ENCODE peak calls at places on chromosomes 6 and 20, in five cellular contexts. One of them, this sample, is unnamed.

GRCh38 chr6:170287371-170287876 is 3.5 kb downstream of the DLL1 start:
- DNase-seq in HFFc6: no peak
- DNase-seq in prostate gland: no peak
- DNase-seq in endothelial cell: no peak
- DNase-seq in WTC11: no peak
- DNase-seq in this sample: no peak

GRCh38 chr6:133764011-133764812 is 124.7 kb upstream of the TCF21 start:
- DNase-seq in WTC11: no peak
- DNase-seq in endothelial cell: no peak
- DNase-seq in prostate gland: no peak
- DNase-seq in HFFc6: peak; percentile 73
- DNase-seq in this sample: no peak

GRCh38 chr6:127404594-127405178 is 54.5 kb downstream of the KIAA0408 start:
- DNase-seq in endothelial cell: no peak
- DNase-seq in prostate gland: no peak
- DNase-seq in WTC11: no peak
- DNase-seq in HFFc6: no peak
- DNase-seq in this sample: no peak

GRCh38 chr6:35360349-35361138 is 18.2 kb downstream of the PPARD start:
- DNase-seq in HFFc6: no peak
- DNase-seq in WTC11: peak; percentile 52
- DNase-seq in prostate gland: no peak
- DNase-seq in endothelial cell: no peak
- DNase-seq in this sample: no peak

GRCh38 chr6:12911387-12911960 is 194.9 kb downstream of the PHACTR1 start:
- DNase-seq in endothelial cell: peak; percentile 18
- DNase-seq in HFFc6: peak; percentile 53
- DNase-seq in WTC11: no peak
- DNase-seq in prostate gland: peak; percentile 22
- DNase-seq in this sample: peak; percentile 31

GRCh38 chr6:56640374-56640773 is 2.3 kb downstream of the DST start:
- DNase-seq in endothelial cell: no peak
- DNase-seq in HFFc6: no peak
- DNase-seq in WTC11: no peak
- DNase-seq in prostate gland: no peak
- DNase-seq in this sample: no peak

GRCh38 chr6:170111141-170111664 is 179.7 kb downstream of the DLL1 start:
- DNase-seq in prostate gland: no peak
- DNase-seq in WTC11: peak; percentile 1
- DNase-seq in HFFc6: no peak
- DNase-seq in endothelial cell: no peak
- DNase-seq in this sample: no peak

GRCh38 chr20:35711588-35712209 is 12.5 kb downstream of the ROMO1 start:
- DNase-seq in endothelial cell: no peak
- DNase-seq in HFFc6: no peak
- DNase-seq in prostate gland: no peak
- DNase-seq in WTC11: no peak
- DNase-seq in this sample: no peak

GRCh38 chr6:155093430-155093829 is 98.3 kb downstream of the TIAM2 start:
- DNase-seq in WTC11: no peak
- DNase-seq in endothelial cell: no peak
- DNase-seq in HFFc6: no peak
- DNase-seq in prostate gland: no peak
- DNase-seq in this sample: no peak

GRCh38 chr6:158909938-158910337 is 90.1 kb downstream of the RSPH3 start:
- DNase-seq in endothelial cell: no peak
- DNase-seq in HFFc6: no peak
- DNase-seq in WTC11: no peak
- DNase-seq in prostate gland: no peak
- DNase-seq in this sample: no peak

GRCh38 chr6:158912591-158912990 is 87.4 kb downstream of the RSPH3 start:
- DNase-seq in prostate gland: no peak
- DNase-seq in HFFc6: no peak
- DNase-seq in endothelial cell: no peak
- DNase-seq in WTC11: no peak
- DNase-seq in this sample: no peak

GRCh38 chr6:158911746-158912158 is 88.2 kb downstream of the RSPH3 start:
- DNase-seq in HFFc6: no peak
- DNase-seq in prostate gland: no peak
- DNase-seq in WTC11: no peak
- DNase-seq in endothelial cell: no peak
- DNase-seq in this sample: no peak

GRCh38 chr6:158908596-158908995 is 89.4 kb upstream of the EZR start:
- DNase-seq in HFFc6: no peak
- DNase-seq in WTC11: no peak
- DNase-seq in prostate gland: no peak
- DNase-seq in endothelial cell: no peak
- DNase-seq in this sample: no peak

GRCh38 chr6:158910484-158911075 is 89.4 kb downstream of the RSPH3 start:
- DNase-seq in WTC11: peak; percentile 70
- DNase-seq in prostate gland: peak; percentile 79
- DNase-seq in endothelial cell: no peak
- DNase-seq in HFFc6: no peak
- DNase-seq in this sample: peak; percentile 73
- TF ChIP-seq CTCF in WTC11: no peak
- TF ChIP-seq CTCF in prostate gland: no peak
- TF ChIP-seq CTCF in endothelial cell: no peak
- TF ChIP-seq CTCF in HFFc6: no peak
- TF ChIP-seq CTCF in this sample: no peak

GRCh38 chr6:31042801-31043200 is 32.5 kb downstream of the MUC22 start:
- DNase-seq in prostate gland: peak; percentile 13
- DNase-seq in endothelial cell: peak; percentile 52
- DNase-seq in HFFc6: peak; percentile 39
- DNase-seq in WTC11: peak; percentile 72
- DNase-seq in this sample: peak; percentile 42

GRCh38 chr6:31053873-31054272 is 43.6 kb downstream of the MUC22 start:
- DNase-seq in endothelial cell: no peak
- DNase-seq in HFFc6: no peak
- DNase-seq in prostate gland: no peak
- DNase-seq in WTC11: no peak
- DNase-seq in this sample: no peak

GRCh38 chr6:31049518-31049917 is 39.2 kb downstream of the MUC22 start:
- DNase-seq in endothelial cell: no peak
- DNase-seq in prostate gland: no peak
- DNase-seq in WTC11: no peak
- DNase-seq in HFFc6: no peak
- DNase-seq in this sample: no peak

DNA sequence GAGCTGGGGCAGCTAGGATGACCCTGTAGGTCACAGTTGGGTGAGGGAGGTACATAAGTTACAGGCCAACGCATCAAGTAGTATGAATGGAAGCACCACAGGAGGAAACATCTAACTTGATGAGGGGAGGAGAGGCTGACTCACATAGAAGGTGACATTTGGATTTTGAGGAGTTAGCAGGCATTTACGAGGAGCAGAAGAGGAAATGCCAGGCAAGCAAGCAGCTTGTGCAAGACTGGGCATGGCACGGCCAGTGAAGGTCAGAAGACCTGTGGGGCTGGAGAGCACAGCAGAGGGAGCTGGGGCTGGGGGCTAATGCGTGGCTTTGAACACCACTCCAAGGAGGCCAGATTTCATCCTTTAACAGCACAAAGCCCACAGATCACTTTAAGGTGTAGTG is 37.8 kb downstream of the MUC22 start:
- DNase-seq in HFFc6: no peak
- DNase-seq in WTC11: no peak
- DNase-seq in prostate gland: no peak
- DNase-seq in endothelial cell: no peak
- DNase-seq in this sample: no peak
- TF ChIP-seq CTCF in HFFc6: no peak
- TF ChIP-seq CTCF in WTC11: no peak
- TF ChIP-seq CTCF in prostate gland: no peak
- TF ChIP-seq CTCF in endothelial cell: no peak
- TF ChIP-seq CTCF in this sample: no peak

GRCh38 chr6:89952696-89953095 is 58.4 kb downstream of the GJA10 start:
- DNase-seq in WTC11: no peak
- DNase-seq in HFFc6: peak; percentile 85
- DNase-seq in prostate gland: no peak
- DNase-seq in endothelial cell: no peak
- DNase-seq in this sample: no peak

GRCh38 chr6:89952361-89952680 is 58.1 kb downstream of the GJA10 start:
- DNase-seq in HFFc6: no peak
- DNase-seq in endothelial cell: no peak
- DNase-seq in WTC11: no peak
- DNase-seq in prostate gland: no peak
- DNase-seq in this sample: no peak

GRCh38 chr6:89950879-89951391 is 56.7 kb downstream of the GJA10 start:
- DNase-seq in endothelial cell: no peak
- DNase-seq in prostate gland: no peak
- DNase-seq in HFFc6: no peak
- DNase-seq in WTC11: no peak
- DNase-seq in this sample: no peak

GRCh38 chr6:89950446-89950845 is 56.2 kb downstream of the GJA10 start:
- DNase-seq in HFFc6: no peak
- DNase-seq in WTC11: no peak
- DNase-seq in endothelial cell: no peak
- DNase-seq in prostate gland: no peak
- DNase-seq in this sample: no peak

GRCh38 chr6:89951574-89952360 is 57.5 kb downstream of the GJA10 start:
- DNase-seq in WTC11: peak; percentile 50
- DNase-seq in endothelial cell: no peak
- DNase-seq in prostate gland: no peak
- DNase-seq in HFFc6: no peak
- DNase-seq in this sample: no peak
- TF ChIP-seq CTCF in WTC11: no peak
- TF ChIP-seq CTCF in endothelial cell: no peak
- TF ChIP-seq CTCF in prostate gland: no peak
- TF ChIP-seq CTCF in HFFc6: no peak
- TF ChIP-seq CTCF in this sample: no peak

DNA sequence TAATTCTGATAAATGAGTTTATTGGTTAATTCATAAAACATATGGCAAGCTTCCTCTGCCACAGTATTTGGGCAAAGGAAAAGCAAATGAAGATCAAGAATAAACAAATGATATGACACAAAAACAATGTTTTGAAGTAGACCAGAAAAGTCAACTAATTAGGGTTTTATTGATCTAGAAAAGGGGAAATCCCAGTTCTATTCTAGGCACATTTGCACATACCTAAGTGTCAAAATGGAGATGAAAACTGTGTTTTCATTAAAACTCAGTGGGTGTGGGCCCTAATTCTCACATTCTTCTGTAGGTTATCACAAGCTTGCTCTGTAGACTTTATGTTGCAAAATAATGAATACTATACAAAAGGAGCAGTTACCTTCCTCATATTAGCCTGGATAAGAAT is 69.0 kb upstream of the TENT5A start:
- DNase-seq in endothelial cell: no peak
- DNase-seq in WTC11: no peak
- DNase-seq in HFFc6: no peak
- DNase-seq in prostate gland: no peak
- DNase-seq in this sample: no peak
- TF ChIP-seq CTCF in endothelial cell: no peak
- TF ChIP-seq CTCF in WTC11: no peak
- TF ChIP-seq CTCF in HFFc6: no peak
- TF ChIP-seq CTCF in prostate gland: no peak
- TF ChIP-seq CTCF in this sample: no peak

GRCh38 chr6:68873236-68873635 is 238.2 kb downstream of the ADGRB3 start:
- DNase-seq in prostate gland: no peak
- DNase-seq in endothelial cell: no peak
- DNase-seq in WTC11: no peak
- DNase-seq in HFFc6: no peak
- DNase-seq in this sample: no peak

GRCh38 chr6:68880050-68880449 is 245.0 kb downstream of the ADGRB3 start:
- DNase-seq in endothelial cell: no peak
- DNase-seq in HFFc6: no peak
- DNase-seq in WTC11: no peak
- DNase-seq in prostate gland: no peak
- DNase-seq in this sample: no peak

GRCh38 chr6:68875403-68875802 is 240.3 kb downstream of the ADGRB3 start:
- DNase-seq in HFFc6: no peak
- DNase-seq in endothelial cell: no peak
- DNase-seq in WTC11: no peak
- DNase-seq in prostate gland: no peak
- DNase-seq in this sample: no peak

GRCh38 chr6:68874747-68875146 is 239.7 kb downstream of the ADGRB3 start:
- DNase-seq in WTC11: no peak
- DNase-seq in prostate gland: no peak
- DNase-seq in HFFc6: no peak
- DNase-seq in endothelial cell: no peak
- DNase-seq in this sample: no peak

DNA sequence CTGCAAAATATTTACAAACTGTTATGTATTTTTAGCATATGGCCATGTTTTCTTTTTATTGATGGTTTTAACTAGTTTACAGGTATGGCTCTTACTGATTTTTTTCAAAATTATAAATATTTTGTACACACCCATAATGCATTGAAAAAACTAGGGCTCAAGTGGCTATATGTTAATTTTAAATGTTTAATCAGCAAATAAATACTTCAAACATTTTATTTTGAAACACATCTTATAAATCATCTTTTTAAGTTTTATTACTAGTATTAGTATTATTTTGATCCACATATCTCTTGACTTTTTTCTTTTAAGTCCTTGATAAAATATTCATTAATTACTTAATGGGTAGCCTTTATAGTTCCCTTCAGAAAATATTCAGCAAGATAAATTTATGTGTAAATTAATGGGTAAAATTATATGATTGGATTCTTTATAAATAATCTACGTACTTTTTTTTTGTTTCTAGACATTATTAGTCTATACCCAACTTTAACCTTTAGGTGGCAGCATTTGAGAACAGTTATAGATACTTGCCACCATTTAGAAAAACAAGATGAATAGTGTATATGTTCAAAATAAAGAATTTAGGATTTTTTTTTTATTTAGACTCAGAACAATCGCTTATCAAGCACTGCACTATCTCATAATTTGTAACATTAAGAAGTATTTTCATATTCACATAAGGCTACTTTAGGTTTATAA is 241.9 kb downstream of the ADGRB3 start:
- DNase-seq in endothelial cell: no peak
- DNase-seq in prostate gland: no peak
- DNase-seq in HFFc6: no peak
- DNase-seq in WTC11: no peak
- DNase-seq in this sample: peak; percentile 34
- TF ChIP-seq CTCF in endothelial cell: peak; percentile 63
- TF ChIP-seq CTCF in prostate gland: peak; percentile 20
- TF ChIP-seq CTCF in HFFc6: peak; percentile 72
- TF ChIP-seq CTCF in WTC11: peak; percentile 13
- TF ChIP-seq CTCF in this sample: no peak

GRCh38 chr6:93454533-93454932 is 35.2 kb upstream of the EPHA7 start:
- DNase-seq in WTC11: peak; percentile 35
- DNase-seq in HFFc6: no peak
- DNase-seq in prostate gland: no peak
- DNase-seq in endothelial cell: no peak
- DNase-seq in this sample: no peak
- TF ChIP-seq CTCF in WTC11: no peak
- TF ChIP-seq CTCF in HFFc6: no peak
- TF ChIP-seq CTCF in prostate gland: no peak
- TF ChIP-seq CTCF in endothelial cell: no peak
- TF ChIP-seq CTCF in this sample: no peak

GRCh38 chr6:105135056-105135455 is 44.8 kb downstream of the POPDC3 start:
- DNase-seq in prostate gland: no peak
- DNase-seq in HFFc6: no peak
- DNase-seq in endothelial cell: no peak
- DNase-seq in WTC11: no peak
- DNase-seq in this sample: no peak
- TF ChIP-seq CTCF in prostate gland: no peak
- TF ChIP-seq CTCF in HFFc6: peak; percentile 65
- TF ChIP-seq CTCF in endothelial cell: no peak
- TF ChIP-seq CTCF in WTC11: no peak
- TF ChIP-seq CTCF in this sample: no peak

This sample was measured in GM13976.